ENCODE peak calls at places on chromosomes 4 and X, in four cellular contexts. K is NCI-H524, Z is nucleus accumbens, F is glomerular endothelial cell. P is an unnamed sample.

GRCh38 chr4:113958766-113959540 is 20.5 kb downstream of the ARSJ start:
- DNase-seq in K (no peak), Z (no peak), F (peak), P (peak)

GRCh38 chr4:123055943-123056342 is 133.5 kb upstream of the NUDT6 start:
- DNase-seq in K (no peak), Z (no peak), F (no peak), P (no peak)

GRCh38 chrX:38108364-38108763 is 102.0 kb downstream of the SYTL5 start:
- DNase-seq in K (no peak), Z (no peak), F (no peak), P (no peak)

GRCh38 chr4:97656034-97656720 is 487.1 kb downstream of the STPG2 start:
- DNase-seq in K (no peak), Z (no peak), F (no peak), P (no peak)

GRCh38 chrX:47215291-47215900 is 3.1 kb upstream of the CDK16 start:
- DNase-seq in K (no peak), Z (no peak), F (no peak), P (no peak)

GRCh38 chrX:87702795-87703194 is 185.2 kb downstream of the KLHL4 start:
- DNase-seq in K (no peak), Z (no peak), F (no peak), P (no peak)

GRCh38 chrX:2656243-2656836 is 34.8 kb upstream of the CD99 start:
- DNase-seq in K (no peak), Z (no peak), F (no peak), P (no peak)

GRCh38 chr4:125741825-125742452 is 427.2 kb downstream of the FAT4 start:
- DNase-seq in K (peak), Z (no peak), F (no peak), P (no peak)

GRCh38 chr4:16505726-16506125 is 279.5 kb upstream of the TAPT1 start:
- DNase-seq in K (no peak), Z (no peak), F (no peak), P (no peak)

GRCh38 chr4:156194896-156195295 is 241.2 kb upstream of the CTSO start:
- DNase-seq in K (no peak), Z (no peak), F (no peak), P (no peak)

GRCh38 chrX:30065226-30065625 is 150.1 kb upstream of the MAGEB2 start:
- DNase-seq in K (no peak), Z (no peak), F (no peak), P (no peak)

GRCh38 chr4:4852591-4853362 is 6.7 kb upstream of the MSX1 start:
- DNase-seq in K (peak), Z (no peak), F (no peak), P (no peak)

GRCh38 chr4:162457071-162457865 is 293.5 kb upstream of the FSTL5 start:
- DNase-seq in K (no peak), Z (no peak), F (no peak), P (no peak)

GRCh38 chrX:77918568-77918967 is 8.1 kb downstream of the ATP7A start:
- DNase-seq in K (no peak), Z (no peak), F (no peak), P (no peak)

GRCh38 chr4:74374561-74375327 is 9.8 kb downstream of the EREG start:
- DNase-seq in K (no peak), Z (no peak), F (no peak), P (no peak)

GRCh38 chrX:74536142-74537010 is 78.0 kb downstream of the RLIM start:
- DNase-seq in K (peak), Z (peak), F (no peak), P (peak)

GRCh38 chr4:24979554-24979953 is 51.2 kb downstream of the LGI2 start:
- DNase-seq in K (no peak), Z (no peak), F (peak), P (no peak)

GRCh38 chrX:107940095-107940494 is 42.1 kb downstream of the TEX13B start:
- DNase-seq in K (no peak), Z (no peak), F (no peak), P (no peak)

GRCh38 chrX:110142096-110142495 is 139.2 kb downstream of the TMEM164 start:
- DNase-seq in K (no peak), Z (no peak), F (no peak), P (no peak)

GRCh38 chr4:113222006-113222405 is 172.6 kb downstream of the ANK2 start:
- DNase-seq in K (no peak), Z (no peak), F (no peak), P (no peak)

GRCh38 chrX:40146471-40147398 is 49.0 kb upstream of the BCOR start:
- DNase-seq in K (peak), Z (no peak), F (no peak), P (no peak)

GRCh38 chr4:120916937-120917336 is 5.6 kb downstream of the PRDM5 start:
- DNase-seq in K (no peak), Z (no peak), F (no peak), P (no peak)

GRCh38 chr4:126215759-126216158 is 901.0 kb downstream of the FAT4 start:
- DNase-seq in K (no peak), Z (no peak), F (peak), P (no peak)

GRCh38 chr4:80266902-80267380 is 477 bp downstream of the FGF5 start:
- DNase-seq in K (no peak), Z (no peak), F (no peak), P (no peak)

GRCh38 chr4:103892616-103893015 is 172.8 kb upstream of the TACR3 start:
- DNase-seq in K (no peak), Z (no peak), F (no peak), P (no peak)

GRCh38 chrX:53716328-53717088 is 30.0 kb upstream of the HUWE1 start:
- DNase-seq in K (no peak), Z (no peak), F (no peak), P (no peak)

GRCh38 chrX:82029571-82030218 is 827.8 kb downstream of the SH3BGRL start:
- DNase-seq in K (no peak), Z (no peak), F (no peak), P (no peak)

GRCh38 chr4:59728496-59728895 is 1471.6 kb upstream of the ADGRL3 start:
- DNase-seq in K (no peak), Z (no peak), F (no peak), P (no peak)

GRCh38 chr4:92305148-92305877 is 1.5 kb downstream of the GRID2 start:
- DNase-seq in K (peak), Z (peak), F (no peak), P (peak)

GRCh38 chrX:115018944-115019343 is 1.5 kb upstream of the IL13RA2 start:
- DNase-seq in K (no peak), Z (no peak), F (no peak), P (no peak)

P was measured in DMS 273 treated with DMSO at 0.1 percent for 48 hours.